ENCODE peak calls at places on chromosomes 13 and 19, in nine cellular contexts. M is testis; D is AML-193; G is bronchial epithelial cell; Q is activated naive CD4-positive, alpha-beta T cell treated with Interleukin-2 at 50 U/mL for 16 hours; C is fibroblast of the conjunctiva; P is activated CD4-positive, alpha-beta T cell treated with anti-CD3 and anti-CD28 coated beads, Interleukin-2, amount 50 U/mL, for 48 hours; H is brain microvascular endothelial cell; O is neuronal stem cell. X is an unnamed sample.

GRCh38 chr19:56765107-56765506 is 75.4 kb downstream of the PEG3 start:
- DNase-seq in G (no peak), C (no peak), O (peak; percentile 17), Q (peak; percentile 2), P (peak; percentile 13), H (peak; percentile 4), D (no peak), M (peak; percentile 88), X (no peak)

GRCh38 chr13:93183302-93183701 is 43.3 kb upstream of the GPC6 start:
- DNase-seq in O (no peak), G (no peak), H (no peak), M (no peak), C (no peak), P (no peak), Q (no peak), D (no peak), X (no peak)

GRCh38 chr13:97567510-97568243 is 133.7 kb downstream of the RAP2A start:
- DNase-seq in C (no peak), G (peak; percentile 90), O (no peak), Q (no peak), H (no peak), D (no peak), P (no peak), M (no peak), X (no peak)

GRCh38 chr13:59880468-59880867 is 283.3 kb downstream of the DIAPH3 start:
- DNase-seq in Q (no peak), C (no peak), D (no peak), G (peak; percentile 68), O (no peak), H (no peak), P (no peak), M (no peak), X (no peak)

GRCh38 chr13:101116826-101117225 is 299.5 kb downstream of the NALCN start:
- DNase-seq in G (no peak), Q (no peak), D (no peak), C (no peak), M (no peak), P (no peak), H (no peak), O (no peak), X (no peak)

GRCh38 chr19:32819415-32820400 is 49.9 kb downstream of the SLC7A9 start:
- DNase-seq in D (no peak), C (no peak), G (no peak), Q (no peak), H (no peak), O (no peak), P (no peak), M (no peak), X (no peak)

GRCh38 chr19:2168619-2169424 is 5.1 kb downstream of the DOT1L start:
- DNase-seq in C (peak; percentile 94), P (peak; percentile 90), H (peak; percentile 98), D (peak; percentile 92), Q (peak; percentile 84), O (peak; percentile 88), M (peak; percentile 96), G (peak; percentile 97), X (peak; percentile 89)

GRCh38 chr13:47126432-47126831 is 229.6 kb upstream of the HTR2A start:
- DNase-seq in G (no peak), Q (no peak), H (no peak), O (no peak), M (no peak), D (no peak), P (no peak), C (no peak), X (no peak)

GRCh38 chr13:64078480-64078936 is 2662.9 kb upstream of the PCDH20 start:
- DNase-seq in P (no peak), D (no peak), M (no peak), C (no peak), O (no peak), G (no peak), Q (no peak), H (no peak), X (no peak)

GRCh38 chr19:11708457-11708856 is 30.3 kb downstream of the ZNF823 start:
- DNase-seq in H (no peak), O (no peak), D (no peak), G (no peak), M (no peak), P (no peak), C (no peak), Q (no peak), X (no peak)

GRCh38 chr13:31046711-31047279 is 114.3 kb downstream of the TEX26 start:
- DNase-seq in D (no peak), H (peak; percentile 23), O (no peak), G (no peak), M (peak; percentile 52), C (no peak), P (no peak), Q (no peak), X (no peak)

GRCh38 chr13:26695891-26696311 is 64.7 kb downstream of the GPR12 start:
- DNase-seq in H (no peak), Q (no peak), D (no peak), G (no peak), C (no peak), P (no peak), O (no peak), M (no peak), X (no peak)

GRCh38 chr19:14731200-14731599 is 41.4 kb downstream of the ZNF333 start:
- DNase-seq in C (no peak), M (peak; percentile 32), Q (no peak), O (no peak), H (no peak), D (no peak), P (no peak), G (no peak), X (no peak)

GRCh38 chr19:33559996-33560395 is 38.4 kb upstream of the PEPD start:
- DNase-seq in P (no peak), H (no peak), Q (no peak), C (no peak), D (no peak), M (no peak), G (no peak), O (no peak), X (no peak)

GRCh38 chr19:38734426-38735256 is 9.6 kb downstream of the CAPN12 start:
- DNase-seq in D (peak; percentile 62), M (no peak), G (peak; percentile 38), H (no peak), P (peak; percentile 39), Q (peak; percentile 33), O (no peak), C (no peak), X (no peak)

GRCh38 chr19:38736036-38736412 is 8.2 kb downstream of the CAPN12 start:
- DNase-seq in O (no peak), C (no peak), M (peak; percentile 54), D (peak; percentile 6), P (peak; percentile 65), Q (peak; percentile 67), H (no peak), G (no peak), X (no peak)

GRCh38 chr13:98390086-98390697 is 186.7 kb downstream of the STK24 start:
- DNase-seq in P (no peak), O (no peak), D (no peak), Q (no peak), C (peak; percentile 22), M (peak; percentile 31), G (no peak), H (no peak), X (no peak)

GRCh38 chr19:15154002-15154612 is 46.7 kb downstream of the NOTCH3 start:
- DNase-seq in P (peak; percentile 61), H (peak; percentile 60), M (peak; percentile 56), D (peak; percentile 61), Q (peak; percentile 21), G (peak; percentile 67), C (peak; percentile 26), O (no peak), X (peak; percentile 13)

GRCh38 chr19:9296336-9296735 is 13.3 kb downstream of the ZNF699 start:
- DNase-seq in P (no peak), D (no peak), G (no peak), C (no peak), H (no peak), O (no peak), Q (no peak), M (no peak), X (no peak)

X was measured in smooth muscle cell of the brain vasculature.